ENCODE peak calls at places on chromosomes 7 and 10, in seven cellular contexts. Z is activated CD4-positive, CD25-positive, alpha-beta regulatory T cell; J is progenitor cell of endocrine pancreas; A is GM23248; L is NCI-H1436 treated with DMSO at 0.1 percent for 48 hours; Q is activated CD4-positive, alpha-beta T cell treated with anti-CD3 and anti-CD28 coated beads, Interleukin-2, amount 50 U/mL, for 4 hours; O is GM06990. R is an unnamed sample.

GRCh38 chr10:71187197-71187596 is 25.2 kb upstream of the UNC5B start:
- DNase-seq in Z (no peak), J (no peak), A (no peak), L (no peak), Q (no peak), O (no peak), R (no peak)

GRCh38 chr10:104122273-104123107 is 519 bp downstream of the SFR1 start:
- DNase-seq in Z (no peak), J (no peak), A (peak; percentile 60), L (peak; percentile 59), Q (no peak), O (no peak), R (peak; percentile 64)

GRCh38 chr10:36019749-36020148 is 377.7 kb upstream of the FZD8 start:
- DNase-seq in Z (no peak), J (no peak), A (no peak), L (no peak), Q (no peak), O (no peak), R (no peak)

GRCh38 chr7:28984219-28984618 is 26.1 kb upstream of the TRIL start:
- DNase-seq in Z (no peak), J (no peak), A (no peak), L (no peak), Q (no peak), O (no peak), R (no peak)

GRCh38 chr10:44827431-44828006 is 83.6 kb upstream of the TMEM72 start:
- DNase-seq in Z (no peak), J (no peak), A (no peak), L (no peak), Q (no peak), O (no peak), R (no peak)

GRCh38 chr10:125158528-125159485 is 1.6 kb downstream of the CTBP2 start:
- DNase-seq in Z (no peak), J (no peak), A (peak; percentile 71), L (no peak), Q (no peak), O (no peak), R (peak; percentile 76)

GRCh38 chr10:64396105-64396504 is 874.9 kb downstream of the REEP3 start:
- DNase-seq in Z (no peak), J (no peak), A (peak; percentile 28), L (no peak), Q (no peak), O (no peak), R (no peak)

GRCh38 chr10:124164252-124164651 is 70.9 kb upstream of the CHST15 start:
- DNase-seq in Z (no peak), J (no peak), A (no peak), L (no peak), Q (no peak), O (no peak), R (peak; percentile 20)

GRCh38 chr7:123615344-123615743 is 13.7 kb downstream of the ASB15 start:
- DNase-seq in Z (no peak), J (no peak), A (peak; percentile 64), L (no peak), Q (no peak), O (no peak), R (no peak)

GRCh38 chr7:115271332-115272235 is 349.7 kb downstream of the MDFIC start:
- DNase-seq in Z (no peak), J (no peak), A (peak; percentile 4), L (no peak), Q (no peak), O (no peak), R (no peak)

GRCh38 chr10:45008524-45009161 is 7.9 kb downstream of the ZNF22 start:
- DNase-seq in Z (no peak), J (no peak), A (peak; percentile 90), L (peak; percentile 51), Q (no peak), O (peak; percentile 20), R (peak; percentile 98)

GRCh38 chr10:19968745-19969144 is 152.5 kb downstream of the PLXDC2 start:
- DNase-seq in Z (no peak), J (no peak), A (no peak), L (no peak), Q (no peak), O (no peak), R (no peak)

GRCh38 chr7:155430606-155431005 is 27.3 kb upstream of the EN2 start:
- DNase-seq in Z (no peak), J (no peak), A (no peak), L (no peak), Q (no peak), O (no peak), R (no peak)

GRCh38 chr10:113627836-113628235 is 36.0 kb downstream of the NRAP start:
- DNase-seq in Z (no peak), J (no peak), A (no peak), L (no peak), Q (no peak), O (no peak), R (no peak)

GRCh38 chr7:7181519-7182155 is 707 bp upstream of the C1GALT1 start:
- DNase-seq in Z (peak; percentile 16), J (no peak), A (peak; percentile 51), L (no peak), Q (peak; percentile 29), O (peak; percentile 69), R (peak; percentile 60)

GRCh38 chr10:50304655-50305054 is 53.3 kb upstream of the ASAH2 start:
- DNase-seq in Z (no peak), J (no peak), A (no peak), L (no peak), Q (no peak), O (no peak), R (no peak)